ENCODE peak calls at places on chromosomes 4 and X, in four cellular contexts. One of them, this sample, is unnamed.

GRCh38 chr4:1004557-1005485 is 6.6 kb upstream of the FGFRL1 start:
- DNase-seq in BE2C: no peak
- DNase-seq in tibial nerve: no peak
- DNase-seq in astrocyte of the spinal cord: no peak
- DNase-seq in this sample: no peak

GRCh38 chr4:58138786-58139185 is 1028.6 kb upstream of the IGFBP7 start:
- DNase-seq in BE2C: peak
- DNase-seq in tibial nerve: no peak
- DNase-seq in astrocyte of the spinal cord: no peak
- DNase-seq in this sample: no peak

GRCh38 chr4:39469429-39470077 is 10.7 kb downstream of the LIAS start:
- DNase-seq in tibial nerve: no peak
- DNase-seq in BE2C: peak
- DNase-seq in astrocyte of the spinal cord: peak
- DNase-seq in this sample: peak

GRCh38 chrX:134752558-134752957 is 94.3 kb upstream of the PLAC1 start:
- DNase-seq in astrocyte of the spinal cord: no peak
- DNase-seq in tibial nerve: no peak
- DNase-seq in BE2C: no peak
- DNase-seq in this sample: no peak

GRCh38 chrX:145817666-145818521 is at the start of gene SLITRK2:
- DNase-seq in astrocyte of the spinal cord: peak
- DNase-seq in tibial nerve: no peak
- DNase-seq in BE2C: no peak
- DNase-seq in this sample: no peak

GRCh38 chrX:30580641-30581040 is 3.1 kb upstream of the TASL start:
- DNase-seq in BE2C: no peak
- DNase-seq in tibial nerve: no peak
- DNase-seq in astrocyte of the spinal cord: no peak
- DNase-seq in this sample: no peak

GRCh38 chr4:112633477-112634235 is 3.1 kb downstream of the ZGRF1 start:
- DNase-seq in BE2C: no peak
- DNase-seq in tibial nerve: no peak
- DNase-seq in astrocyte of the spinal cord: peak
- DNase-seq in this sample: peak

GRCh38 chrX:41352329-41352801 is 18.4 kb downstream of the DDX3X start:
- DNase-seq in astrocyte of the spinal cord: no peak
- DNase-seq in BE2C: no peak
- DNase-seq in tibial nerve: no peak
- DNase-seq in this sample: no peak

GRCh38 chr4:110837896-110838450 is 215.1 kb upstream of the PITX2 start:
- DNase-seq in BE2C: no peak
- DNase-seq in tibial nerve: no peak
- DNase-seq in astrocyte of the spinal cord: no peak
- DNase-seq in this sample: no peak

GRCh38 chr4:75654905-75655304 is 18.3 kb downstream of the G3BP2 start:
- DNase-seq in BE2C: no peak
- DNase-seq in tibial nerve: no peak
- DNase-seq in astrocyte of the spinal cord: no peak
- DNase-seq in this sample: no peak

GRCh38 chr4:149264093-149264733 is 551.4 kb downstream of the IQCM start:
- DNase-seq in BE2C: peak
- DNase-seq in astrocyte of the spinal cord: peak
- DNase-seq in tibial nerve: no peak
- DNase-seq in this sample: peak

This sample was measured in DMS53.